ENCODE peak calls at places on chromosomes 2 and 18, in five cellular contexts. L is neural crest cell, H is endothelial cell of umbilical vein, D is lung, X is left ventricle myocardium inferior. M is an unnamed sample.

GRCh38 chr2:176242211-176242610 is 27.0 kb upstream of the MTX2 start:
- DNase-seq in L (no peak), H (no peak), D (no peak), X (no peak), M (no peak)

GRCh38 chr2:59713577-59713976 is 839.9 kb downstream of the BCL11A start:
- DNase-seq in L (no peak), H (no peak), D (no peak), X (no peak), M (no peak)

GRCh38 chr2:10619643-10620042 is 70.1 kb downstream of the NOL10 start:
- DNase-seq in L (no peak), H (peak; percentile 70), D (no peak), X (no peak), M (no peak)

GRCh38 chr18:21012308-21012707 is 99.3 kb downstream of the ROCK1 start:
- DNase-seq in L (no peak), H (no peak), D (no peak), X (no peak), M (no peak)

GRCh38 chr2:164464376-164464775 is 156.9 kb downstream of the GRB14 start:
- DNase-seq in L (no peak), H (no peak), D (no peak), X (no peak), M (no peak)

GRCh38 chr2:234135750-234136221 is 85.3 kb downstream of the SPP2 start:
- DNase-seq in L (peak; percentile 66), H (peak; percentile 73), D (peak; percentile 55), X (peak; percentile 29), M (peak; percentile 74)

GRCh38 chr2:235070063-235070706 is 118.4 kb downstream of the SH3BP4 start:
- DNase-seq in L (no peak), H (peak; percentile 78), D (no peak), X (no peak), M (no peak)

GRCh38 chr2:47357475-47357874 is 45.5 kb upstream of the MSH2 start:
- DNase-seq in L (no peak), H (peak; percentile 42), D (no peak), X (no peak), M (no peak)

GRCh38 chr18:2480536-2480935 is 90.8 kb downstream of the METTL4 start:
- DNase-seq in L (no peak), H (no peak), D (no peak), X (no peak), M (no peak)

GRCh38 chr2:110104025-110104771 is 11.4 kb downstream of the MALL start:
- DNase-seq in L (no peak), H (no peak), D (peak; percentile 70), X (no peak), M (no peak)

GRCh38 chr2:159053186-159054031 is 85.0 kb downstream of the TANC1 start:
- DNase-seq in L (no peak), H (peak; percentile 96), D (no peak), X (no peak), M (no peak)

GRCh38 chr18:3389977-3390376 is 60.0 kb upstream of the TGIF1 start:
- DNase-seq in L (no peak), H (no peak), D (no peak), X (no peak), M (no peak)

GRCh38 chr2:195318440-195319111 is 338.4 kb upstream of the SLC39A10 start:
- DNase-seq in L (peak; percentile 45), H (peak; percentile 37), D (no peak), X (no peak), M (peak; percentile 35)

GRCh38 chr2:85490861-85491763 is 47.9 kb upstream of the MAT2A start:
- DNase-seq in L (no peak), H (no peak), D (no peak), X (no peak), M (no peak)

GRCh38 chr18:58669731-58670379 is 1.4 kb upstream of the MALT1 start:
- DNase-seq in L (no peak), H (peak; percentile 12), D (peak; percentile 46), X (no peak), M (no peak)

GRCh38 chr2:174342600-174343342 is 8.0 kb downstream of the SP9 start:
- DNase-seq in L (no peak), H (peak; percentile 23), D (no peak), X (no peak), M (peak; percentile 35)

GRCh38 chr18:58608216-58608615 is 20.7 kb downstream of the ALPK2 start:
- DNase-seq in L (no peak), H (no peak), D (no peak), X (no peak), M (no peak)

GRCh38 chr2:172783091-172783898 is 47.6 kb downstream of the RAPGEF4 start:
- DNase-seq in L (peak; percentile 31), H (peak; percentile 78), D (no peak), X (no peak), M (peak; percentile 50)

GRCh38 chr2:237700583-237701032 is 73.2 kb downstream of the LRRFIP1 start:
- DNase-seq in L (no peak), H (peak; percentile 85), D (no peak), X (peak; percentile 70), M (peak; percentile 53)

GRCh38 chr2:177806025-177806424 is 266.6 kb downstream of the PDE11A start:
- DNase-seq in L (no peak), H (no peak), D (no peak), X (no peak), M (no peak)

GRCh38 chr2:220081171-220081570 is 453.7 kb downstream of the SLC4A3 start:
- DNase-seq in L (no peak), H (no peak), D (no peak), X (no peak), M (no peak)

GRCh38 chr2:158395166-158395565 is 61.4 kb downstream of the CCDC148 start:
- DNase-seq in L (no peak), H (no peak), D (no peak), X (no peak), M (no peak)

GRCh38 chr2:23399674-23400261 is 14.8 kb downstream of the KLHL29 start:
- DNase-seq in L (no peak), H (no peak), D (no peak), X (no peak), M (no peak)

GRCh38 chr2:70475266-70475665 is 78.4 kb downstream of the TGFA start:
- DNase-seq in L (no peak), H (no peak), D (no peak), X (no peak), M (no peak)

GRCh38 chr2:217248312-217248935 is 388.6 kb upstream of the TNP1 start:
- DNase-seq in L (no peak), H (no peak), D (peak; percentile 77), X (peak; percentile 72), M (peak; percentile 21)

DNA sequence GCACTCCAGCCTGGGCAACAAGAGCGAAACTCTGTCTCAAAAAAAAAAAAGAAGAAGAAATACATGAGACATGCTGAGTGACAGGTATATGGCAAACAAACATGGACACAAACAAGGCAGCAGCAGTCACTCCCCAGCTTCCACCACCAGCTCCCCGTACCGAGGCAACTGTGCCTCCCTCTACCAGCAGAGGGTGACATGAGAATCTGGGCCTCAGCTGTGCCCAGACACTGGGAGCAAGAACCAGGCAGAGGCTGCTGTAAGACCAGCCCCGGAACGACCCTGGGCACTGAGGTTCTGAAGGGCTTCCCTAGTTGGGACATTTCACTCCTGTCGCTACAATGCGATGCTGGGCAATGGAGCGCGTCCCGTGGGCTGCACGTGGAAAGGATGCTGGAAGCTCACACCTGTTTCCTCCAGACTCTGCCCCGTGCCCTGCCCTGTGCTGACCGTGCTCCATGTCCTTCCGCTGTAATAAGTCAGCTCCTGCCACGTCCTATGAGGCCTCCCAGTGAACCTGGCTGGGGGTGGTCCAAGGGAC is 37.1 kb downstream of the BOK start:
- DNase-seq in L (peak; percentile 36), H (peak; percentile 27), D (no peak), X (no peak), M (peak; percentile 38)
- TF ChIP-seq CTCF in L (peak; percentile 57), H (peak; percentile 34), D (no peak), X (no peak), M (peak; percentile 23)

GRCh38 chr2:160405077-160405865 is 88.3 kb downstream of the RBMS1 start:
- DNase-seq in L (peak; percentile 14), H (no peak), D (no peak), X (no peak), M (no peak)

GRCh38 chr2:160408575-160409291 is 84.9 kb downstream of the RBMS1 start:
- DNase-seq in L (no peak), H (peak; percentile 51), D (no peak), X (no peak), M (peak; percentile 16)

GRCh38 chr2:160407393-160408204 is 86.0 kb downstream of the RBMS1 start:
- DNase-seq in L (peak; percentile 37), H (peak; percentile 60), D (peak; percentile 54), X (peak; percentile 66), M (peak; percentile 71)

GRCh38 chr2:160408205-160408561 is 85.4 kb downstream of the RBMS1 start:
- DNase-seq in L (no peak), H (peak; percentile 27), D (no peak), X (no peak), M (no peak)

DNA sequence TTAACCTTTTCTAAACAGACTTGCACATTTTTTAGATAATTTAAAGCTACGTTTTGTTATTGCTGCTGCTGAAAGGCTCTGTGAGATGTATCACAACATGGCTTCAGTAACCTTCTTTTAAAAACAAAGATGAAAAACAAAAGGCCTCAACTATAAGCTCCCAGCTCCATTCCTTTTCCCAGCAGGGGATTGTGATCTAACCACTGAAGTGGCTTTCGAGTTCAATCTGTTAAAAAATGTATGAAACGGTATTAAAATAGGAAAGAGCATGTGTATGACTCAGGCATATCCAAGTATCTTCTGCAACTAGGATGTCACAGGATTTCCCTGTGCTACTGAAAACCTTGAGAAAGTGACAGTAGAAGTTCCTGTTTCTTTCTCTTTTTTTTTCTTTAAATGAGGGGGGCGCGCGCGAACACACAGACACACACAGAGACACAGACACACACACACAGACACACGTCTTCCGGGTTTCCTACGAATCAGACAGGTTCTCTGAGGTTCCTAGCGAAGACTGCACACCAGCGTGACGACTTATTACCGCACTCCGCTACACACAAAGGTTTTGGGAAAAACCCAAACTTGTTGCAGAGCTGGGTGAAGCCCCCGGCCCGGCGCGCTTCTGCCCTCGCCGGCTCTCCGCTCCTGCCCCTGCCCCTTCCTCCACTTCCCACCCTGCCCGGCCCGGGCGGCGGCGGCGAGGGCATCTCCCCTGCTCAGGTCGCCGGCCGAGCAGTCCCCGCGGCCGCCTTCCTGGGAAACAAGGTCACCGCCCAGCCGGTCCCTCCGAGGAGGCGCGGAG is 86.8 kb downstream of the RBMS1 start:
- DNase-seq in L (no peak), H (peak; percentile 77), D (peak; percentile 56), X (peak; percentile 48), M (no peak)
- TF ChIP-seq CTCF in L (no peak), H (no peak), D (no peak), X (no peak), M (no peak)

DNA sequence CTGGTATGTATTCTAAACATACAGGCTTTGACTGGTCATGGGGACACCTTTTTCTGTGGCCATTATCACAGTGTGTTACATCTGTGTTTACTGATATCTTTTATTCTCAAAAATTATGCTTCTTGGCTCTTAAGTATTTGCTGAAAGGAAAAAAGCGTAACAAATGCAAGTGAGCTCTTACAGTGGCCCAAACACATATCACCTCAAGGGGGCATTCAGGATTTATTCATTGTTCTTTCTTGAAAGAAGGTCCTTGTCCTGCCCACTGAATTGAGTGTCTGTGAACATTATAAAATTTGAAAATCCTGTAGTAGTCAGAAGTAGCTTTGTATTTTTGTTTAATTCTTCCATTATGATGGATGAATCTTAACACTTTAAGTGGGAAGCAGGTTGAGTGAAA is 454.5 kb downstream of the XIRP2 start:
- DNase-seq in L (no peak), H (peak; percentile 13), D (no peak), X (no peak), M (no peak)
- TF ChIP-seq CTCF in L (peak; percentile 34), H (no peak), D (no peak), X (no peak), M (peak; percentile 2)

GRCh38 chr2:218397502-218398436 is 1.9 kb upstream of the CTDSP1 start:
- DNase-seq in L (no peak), H (peak; percentile 57), D (peak; percentile 81), X (peak; percentile 89), M (peak; percentile 50)
- TF ChIP-seq CTCF in L (no peak), H (no peak), D (no peak), X (no peak), M (no peak)

M was measured in nephron progenitor cell.